ENCODE peak calls at places on chromosome 7, in seven cellular contexts. N is A549, P is IMR-90, V is suprapubic skin, F is HepG2, G is gastrocnemius medialis, A is adrenal gland. K is an unnamed sample.

GRCh38 chr7:7271094-7271874 is 88.9 kb downstream of the C1GALT1 start:
- DNase-seq in N (no peak), P (no peak), V (no peak), F (no peak), G (no peak), A (no peak), K (no peak)

GRCh38 chr7:28347964-28348363 is 64.4 kb upstream of the CREB5 start:
- DNase-seq in N (no peak), P (peak), V (no peak), F (no peak), G (no peak), A (no peak), K (peak)

GRCh38 chr7:99326408-99326782 is 697 bp downstream of the ARPC1A start:
- DNase-seq in N (no peak), P (no peak), V (no peak), F (no peak), G (no peak), A (no peak), K (no peak)

GRCh38 chr7:75048435-75049379 is 24.9 kb downstream of the RCC1L start:
- DNase-seq in N (no peak), P (peak), V (no peak), F (no peak), G (no peak), A (no peak), K (no peak)

GRCh38 chr7:71377062-71377461 is 245.1 kb downstream of the GALNT17 start:
- DNase-seq in N (no peak), P (no peak), V (no peak), F (no peak), G (no peak), A (no peak), K (no peak)

GRCh38 chr7:70392870-70393269 is 739.1 kb upstream of the GALNT17 start:
- DNase-seq in N (no peak), P (no peak), V (no peak), F (no peak), G (no peak), A (no peak), K (no peak)

GRCh38 chr7:91683823-91684222 is 196.7 kb downstream of the MTERF1 start:
- DNase-seq in N (no peak), P (peak), V (no peak), F (no peak), G (no peak), A (no peak), K (peak)

GRCh38 chr7:119720541-119720940 is 552.4 kb upstream of the KCND2 start:
- DNase-seq in N (no peak), P (peak), V (no peak), F (no peak), G (no peak), A (no peak), K (no peak)

GRCh38 chr7:152759655-152760383 is at the start of gene ACTR3B:
- DNase-seq in N (peak), P (peak), V (peak), F (peak), G (peak), A (peak), K (peak)

GRCh38 chr7:80047032-80047431 is 87.6 kb upstream of the GNAI1 start:
- DNase-seq in N (no peak), P (peak), V (no peak), F (no peak), G (no peak), A (no peak), K (no peak)

GRCh38 chr7:139539231-139539630 is 15.7 kb downstream of the CLEC2L start:
- DNase-seq in N (no peak), P (no peak), V (no peak), F (no peak), G (no peak), A (no peak), K (no peak)

GRCh38 chr7:159017741-159018140 is 126.9 kb downstream of the VIPR2 start:
- DNase-seq in N (no peak), P (no peak), V (no peak), F (no peak), G (no peak), A (no peak), K (no peak)

GRCh38 chr7:70678621-70679251 is 453.2 kb upstream of the GALNT17 start:
- DNase-seq in N (no peak), P (peak), V (no peak), F (no peak), G (no peak), A (peak), K (no peak)

GRCh38 chr7:132500727-132501410 is 75.4 kb downstream of the PLXNA4 start:
- DNase-seq in N (no peak), P (no peak), V (peak), F (no peak), G (peak), A (peak), K (peak)

DNA sequence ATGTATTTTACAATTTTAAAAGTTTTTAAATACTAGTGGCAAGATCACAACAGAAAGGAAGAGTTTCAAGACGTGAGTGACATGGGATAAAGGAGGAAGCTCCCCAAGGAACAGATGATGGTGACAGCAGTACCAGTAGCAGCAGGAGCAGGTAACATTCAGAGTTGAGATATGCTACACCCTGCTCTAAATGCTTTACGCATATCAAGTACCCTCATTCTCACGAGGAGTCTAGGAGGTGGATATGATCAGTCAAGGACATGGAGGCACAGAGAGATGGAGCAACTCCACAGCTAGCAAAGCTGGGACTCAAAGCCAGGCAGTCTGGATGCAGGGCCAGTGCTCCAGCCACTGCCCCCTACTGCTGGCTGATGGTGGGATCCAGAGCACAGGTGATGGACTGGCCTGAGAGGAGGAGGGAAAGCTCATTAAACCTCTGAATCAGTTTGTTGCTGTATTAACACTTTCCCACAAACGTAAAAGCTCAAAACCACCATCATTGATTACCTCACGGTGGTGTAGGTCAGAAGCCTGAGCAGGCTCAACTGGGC is 17.5 kb downstream of the RP9 start:
- DNase-seq in N (no peak), P (no peak), V (no peak), F (no peak), G (no peak), A (no peak), K (no peak)
- H3K27ac ChIP-seq in N (no peak), P (no peak), V (no peak), F (no peak), G (no peak), A (no peak), K (no peak)

DNA sequence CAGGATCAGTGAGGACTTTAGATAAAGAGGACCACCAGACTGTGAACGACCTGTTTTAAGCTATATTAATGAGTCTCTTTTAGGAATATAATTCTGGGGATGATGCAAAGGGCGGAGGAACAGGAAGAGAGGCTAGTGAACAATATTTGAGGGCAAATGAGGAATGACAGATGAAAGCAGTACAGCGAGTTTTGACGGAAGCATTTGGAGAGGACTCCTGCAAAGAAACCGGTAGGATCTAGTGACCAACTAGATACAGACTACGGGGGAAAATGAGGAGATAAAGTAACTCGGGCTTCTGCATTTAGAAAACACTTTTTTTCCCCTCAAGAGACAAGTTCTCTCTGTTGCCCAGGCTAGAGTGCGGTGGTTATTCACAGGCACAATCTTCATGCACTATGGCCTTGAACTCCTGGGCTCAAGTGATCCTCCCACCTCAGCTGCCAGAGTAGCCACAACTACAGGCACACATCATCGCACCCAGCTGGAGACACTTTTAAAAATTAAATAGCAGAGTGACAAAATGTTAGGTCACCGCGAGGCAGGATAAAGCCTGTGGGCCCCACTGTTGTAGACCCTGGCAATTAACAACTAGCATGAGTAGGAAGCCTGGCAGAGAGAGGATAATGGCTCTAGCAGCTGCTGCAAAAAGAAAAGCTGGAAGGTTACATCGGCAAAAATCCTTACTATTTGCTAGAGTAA is 143.2 kb downstream of the SRPK2 start:
- DNase-seq in N (no peak), P (no peak), V (no peak), F (peak), G (no peak), A (no peak), K (peak)
- TF ChIP-seq POLR2A in N (no peak), P (no peak), V (no peak), F (no peak), G (no peak), A (no peak), K (no peak)

DNA sequence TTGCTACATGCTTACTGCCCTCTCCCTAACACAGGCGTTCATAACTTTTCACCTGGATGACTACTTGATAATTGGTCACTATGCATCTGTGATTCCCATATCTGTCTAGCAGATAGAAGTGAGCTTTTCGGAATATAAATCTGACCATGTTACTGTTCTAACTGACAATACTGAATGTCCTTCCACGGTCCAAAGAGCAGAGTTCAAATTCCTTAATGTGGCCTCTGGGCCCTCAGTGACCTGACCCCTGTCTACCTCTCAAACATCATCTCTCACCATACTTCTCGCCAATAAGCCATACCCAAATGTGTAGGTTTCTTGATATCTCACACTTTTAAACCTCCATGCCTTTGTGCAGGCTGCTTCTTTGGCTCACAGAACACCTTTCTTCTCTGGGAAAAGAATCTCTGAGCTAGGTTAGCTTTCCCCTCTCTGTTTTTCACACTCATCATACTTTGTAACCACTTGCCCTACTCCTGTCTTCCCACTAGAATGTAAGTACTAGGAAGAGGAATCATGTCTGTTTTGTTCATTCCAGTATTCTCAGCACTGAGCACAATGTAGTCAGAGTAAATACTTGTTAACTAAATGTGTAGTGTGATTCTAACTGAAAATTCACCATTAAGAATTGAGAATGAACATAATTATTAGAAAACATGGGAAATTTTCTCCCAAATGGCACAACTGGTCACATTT is 39.2 kb upstream of the LRRC17 start:
- DNase-seq in N (no peak), P (no peak), V (no peak), F (no peak), G (no peak), A (no peak), K (no peak)
- H3K4me3 ChIP-seq in N (no peak), P (no peak), V (no peak), F (no peak), G (no peak), A (no peak), K (no peak)

DNA sequence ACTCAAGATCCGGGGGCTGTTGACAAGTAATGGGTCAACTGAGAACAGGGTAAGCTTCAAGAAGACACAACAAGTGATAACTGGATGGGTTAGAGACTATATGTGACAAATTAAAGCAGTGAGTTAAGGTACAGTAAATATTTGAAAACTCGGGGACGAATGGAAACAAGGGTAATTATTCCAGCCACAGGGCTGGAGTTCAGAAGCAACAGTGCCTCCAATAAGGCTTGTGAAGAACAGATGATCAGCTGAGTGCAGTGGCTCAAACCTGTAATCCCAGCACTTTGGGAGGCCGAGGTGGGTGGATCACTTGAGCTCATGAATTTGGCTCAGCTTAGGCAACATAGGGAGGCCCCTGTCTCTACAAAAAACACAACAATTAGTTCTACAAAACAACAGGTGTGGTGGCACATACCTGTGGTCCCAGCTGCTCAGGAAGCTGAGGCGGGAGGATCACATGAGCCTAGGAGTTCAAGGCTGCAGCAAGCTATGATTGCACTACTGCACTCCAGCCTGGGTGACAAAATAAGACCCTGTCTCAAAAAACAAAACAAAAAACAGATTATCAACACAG is 20.5 kb upstream of the DLD start:
- DNase-seq in N (no peak), P (no peak), V (no peak), F (no peak), G (no peak), A (no peak), K (no peak)
- H3K27ac ChIP-seq in N (no peak), P (no peak), V (no peak), F (no peak), G (no peak), A (no peak), K (no peak)

DNA sequence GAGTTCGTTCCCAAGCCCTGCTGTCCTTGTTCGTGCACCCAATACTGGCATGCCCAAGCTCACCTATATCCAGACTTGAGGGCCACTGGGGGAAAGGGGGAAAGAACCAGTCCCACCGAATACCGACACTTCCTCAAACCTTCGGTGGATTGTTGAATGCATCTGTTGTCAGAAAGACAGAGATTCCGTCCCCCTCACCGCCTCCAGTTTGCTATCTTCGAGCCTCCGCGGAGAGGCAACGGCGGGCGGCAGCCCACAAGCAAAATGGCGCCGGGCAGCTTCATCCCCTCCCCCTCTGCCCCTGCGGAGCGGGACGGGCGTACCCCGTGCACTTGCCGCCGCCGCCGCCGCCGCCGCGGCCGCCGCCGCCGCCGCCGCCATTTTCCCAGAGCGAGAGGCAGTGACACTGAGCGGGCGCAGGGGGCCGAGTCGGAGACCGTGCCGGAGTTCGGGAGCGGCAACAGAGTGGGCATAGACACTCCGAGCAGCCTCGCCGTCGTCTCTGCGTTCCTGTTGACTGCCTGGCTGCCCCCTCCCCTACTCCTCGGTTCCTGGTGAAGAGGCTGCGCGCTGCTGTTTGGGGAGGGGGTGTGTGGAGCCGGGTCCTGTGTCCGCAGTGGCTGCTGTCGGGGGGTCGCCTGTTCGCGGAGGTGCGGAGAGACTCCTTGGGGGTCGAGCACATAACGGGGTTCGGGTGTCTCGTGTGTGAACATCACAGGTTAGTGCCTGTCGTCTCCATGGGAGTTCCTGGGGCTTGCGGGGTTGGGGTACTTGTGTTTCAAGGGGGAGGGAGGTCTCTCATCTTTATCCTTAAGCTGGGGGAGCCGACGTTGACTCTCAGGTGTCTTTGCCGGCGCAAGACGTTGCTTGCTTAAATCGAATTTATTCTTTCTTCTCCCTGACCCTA is at the start of gene KMT2E:
- DNase-seq in N (peak), P (peak), V (peak), F (peak), G (peak), A (peak), K (peak)
- TF ChIP-seq POLR2A in N (peak), P (no peak), V (peak), F (peak), G (peak), A (peak), K (no peak)

GRCh38 chr7:55133630-55134392 is 115.0 kb downstream of the EGFR start:
- DNase-seq in N (peak), P (peak), V (no peak), F (peak), G (peak), A (peak), K (peak)
- H3K4me3 ChIP-seq in N (peak), P (no peak), V (no peak), F (peak), G (no peak), A (no peak), K (no peak)

GRCh38 chr7:117021960-117022359 is 68.7 kb downstream of the ST7 start:
- DNase-seq in N (no peak), P (no peak), V (no peak), F (no peak), G (no peak), A (no peak), K (no peak)

GRCh38 chr7:117019786-117020604 is 66.7 kb downstream of the ST7 start:
- DNase-seq in N (peak), P (peak), V (no peak), F (no peak), G (peak), A (peak), K (peak)

GRCh38 chr7:117023325-117023854 is 70.1 kb downstream of the ST7 start:
- DNase-seq in N (no peak), P (no peak), V (no peak), F (no peak), G (no peak), A (no peak), K (no peak)

GRCh38 chr7:117020605-117021002 is 67.3 kb downstream of the ST7 start:
- DNase-seq in N (no peak), P (no peak), V (no peak), F (no peak), G (no peak), A (no peak), K (no peak)

DNA sequence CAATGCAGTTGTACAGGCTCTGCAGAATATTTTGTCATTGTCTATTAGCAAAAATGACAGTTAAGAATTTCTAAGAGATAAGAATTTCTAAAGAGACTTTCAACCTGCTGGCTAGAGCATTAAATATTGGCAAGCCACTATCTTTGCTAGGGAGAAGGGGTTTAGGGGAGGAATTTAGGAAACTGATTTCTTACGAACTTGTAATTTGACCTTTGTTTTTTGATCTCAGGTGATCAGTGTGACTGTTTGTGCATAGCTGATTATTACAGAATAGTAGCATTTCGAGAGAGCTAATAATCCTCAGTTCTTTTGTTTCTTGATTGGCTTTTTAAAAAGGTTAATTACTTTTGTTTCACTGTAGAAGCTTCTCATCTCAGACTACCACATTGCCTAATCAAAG is 68.1 kb downstream of the ST7 start:
- DNase-seq in N (no peak), P (no peak), V (no peak), F (no peak), G (no peak), A (no peak), K (no peak)
- H3K27ac ChIP-seq in N (no peak), P (no peak), V (no peak), F (no peak), G (peak), A (no peak), K (peak)

DNA sequence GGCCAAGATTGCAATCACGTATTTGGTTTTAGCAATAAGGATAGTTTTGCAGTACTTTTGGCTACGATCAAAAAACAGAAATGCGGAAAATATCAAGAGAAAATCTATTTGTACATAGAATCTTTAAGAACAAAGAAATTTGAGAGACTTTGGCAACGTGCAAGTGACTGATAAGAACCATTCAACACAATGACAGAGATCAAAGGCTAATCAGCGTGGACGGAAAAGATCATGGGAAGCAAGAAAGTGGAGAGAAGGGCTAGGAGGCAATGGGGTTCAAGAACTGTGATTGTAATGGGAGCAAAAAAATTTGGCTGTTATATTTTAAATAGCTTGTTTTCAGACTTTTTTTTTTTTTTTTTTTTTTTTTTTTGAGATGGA is 16.2 kb upstream of the LRRN3 start:
- DNase-seq in N (no peak), P (no peak), V (no peak), F (no peak), G (no peak), A (no peak), K (no peak)
- TF ChIP-seq POLR2A in N (no peak), P (no peak), V (no peak), F (no peak), G (no peak), A (no peak), K (no peak)